ENCODE peak calls at places on chromosomes 6 and 20, in four cellular contexts. T is ELR, E is activated B cell treated with CpG ODN at 0.5 μM for 24 hours, Y is stomach. Q is an unnamed sample.

GRCh38 chr6:22838346-22838745 is 269.0 kb downstream of the HDGFL1 start:
- DNase-seq in T (peak; percentile 10), E (no peak), Y (no peak), Q (no peak)

GRCh38 chr6:126107475-126108121 is 121.3 kb downstream of the TRMT11 start:
- DNase-seq in T (no peak), E (no peak), Y (no peak), Q (no peak)

GRCh38 chr20:50496773-50497375 is 13.3 kb upstream of the PTPN1 start:
- DNase-seq in T (peak; percentile 89), E (no peak), Y (no peak), Q (no peak)

GRCh38 chr6:5782783-5783567 is 223.8 kb downstream of the NRN1 start:
- DNase-seq in T (no peak), E (no peak), Y (peak; percentile 49), Q (no peak)

GRCh38 chr6:111076024-111076680 is 11.2 kb upstream of the SLC16A10 start:
- DNase-seq in T (peak; percentile 28), E (no peak), Y (no peak), Q (no peak)

GRCh38 chr6:100202417-100203194 is 208.6 kb upstream of the MCHR2 start:
- DNase-seq in T (peak; percentile 98), E (no peak), Y (no peak), Q (peak; percentile 98)

GRCh38 chr20:48952656-48953055 is 31.1 kb downstream of the ARFGEF2 start:
- DNase-seq in T (no peak), E (no peak), Y (no peak), Q (no peak)

GRCh38 chr6:31120151-31120915 is at the start of gene CDSN:
- DNase-seq in T (no peak), E (no peak), Y (no peak), Q (no peak)

GRCh38 chr6:91781946-91782345 is 1195.1 kb upstream of the MAP3K7 start:
- DNase-seq in T (no peak), E (no peak), Y (no peak), Q (no peak)

GRCh38 chr6:106849676-106850332 is 124.7 kb downstream of the CD24 start:
- DNase-seq in T (no peak), E (no peak), Y (no peak), Q (no peak)